ENCODE peak calls at places on chromosomes 6 and 20, in four cellular contexts. One of them, this sample, is unnamed.

GRCh38 chr20:50577175-50578018 is 67.2 kb downstream of the PTPN1 start:
- DNase-seq in aorta: no peak
- DNase-seq in uterus: no peak
- DNase-seq in colonic mucosa: peak
- DNase-seq in this sample: no peak

GRCh38 chr6:148317739-148318138 is 24.9 kb upstream of the SASH1 start:
- DNase-seq in aorta: no peak
- DNase-seq in uterus: no peak
- DNase-seq in colonic mucosa: no peak
- DNase-seq in this sample: no peak

GRCh38 chr6:21321076-21321475 is 272.5 kb upstream of the SOX4 start:
- DNase-seq in aorta: no peak
- DNase-seq in uterus: no peak
- DNase-seq in colonic mucosa: no peak
- DNase-seq in this sample: no peak

GRCh38 chr20:33866398-33867079 is 55.4 kb downstream of the CHMP4B start:
- DNase-seq in aorta: no peak
- DNase-seq in uterus: no peak
- DNase-seq in colonic mucosa: no peak
- DNase-seq in this sample: no peak

GRCh38 chr20:3785240-3786125 is 1.1 kb downstream of the CENPB start:
- DNase-seq in aorta: no peak
- DNase-seq in uterus: no peak
- DNase-seq in colonic mucosa: no peak
- DNase-seq in this sample: no peak

GRCh38 chr20:56429496-56429895 is 17.4 kb downstream of the CASS4 start:
- DNase-seq in aorta: no peak
- DNase-seq in uterus: no peak
- DNase-seq in colonic mucosa: no peak
- DNase-seq in this sample: no peak

GRCh38 chr6:119076173-119076965 is 2.1 kb downstream of the FAM184A start:
- DNase-seq in aorta: no peak
- DNase-seq in uterus: no peak
- DNase-seq in colonic mucosa: no peak
- DNase-seq in this sample: no peak

GRCh38 chr20:21498646-21499045 is 15.2 kb downstream of the NKX2-2 start:
- DNase-seq in aorta: no peak
- DNase-seq in uterus: no peak
- DNase-seq in colonic mucosa: no peak
- DNase-seq in this sample: no peak

GRCh38 chr20:11001767-11002540 is 328.2 kb upstream of the JAG1 start:
- DNase-seq in aorta: peak
- DNase-seq in uterus: no peak
- DNase-seq in colonic mucosa: no peak
- DNase-seq in this sample: peak

GRCh38 chr6:33904050-33904827 is 100.4 kb upstream of the MLN start:
- DNase-seq in aorta: peak
- DNase-seq in uterus: no peak
- DNase-seq in colonic mucosa: peak
- DNase-seq in this sample: no peak

GRCh38 chr6:33993091-33993490 is 152.8 kb downstream of the GRM4 start:
- DNase-seq in aorta: no peak
- DNase-seq in uterus: peak
- DNase-seq in colonic mucosa: no peak
- DNase-seq in this sample: no peak

GRCh38 chr6:137637161-137637560 is 143.0 kb upstream of the OLIG3 start:
- DNase-seq in aorta: no peak
- DNase-seq in uterus: no peak
- DNase-seq in colonic mucosa: no peak
- DNase-seq in this sample: peak

GRCh38 chr6:11921017-11921438 is 91.1 kb upstream of the HIVEP1 start:
- DNase-seq in aorta: peak
- DNase-seq in uterus: no peak
- DNase-seq in colonic mucosa: peak
- DNase-seq in this sample: peak

GRCh38 chr20:48524582-48524981 is 303.2 kb downstream of the PREX1 start:
- DNase-seq in aorta: no peak
- DNase-seq in uterus: no peak
- DNase-seq in colonic mucosa: no peak
- DNase-seq in this sample: no peak

GRCh38 chr6:135291288-135292116 is 110.4 kb downstream of the MYB start:
- DNase-seq in aorta: no peak
- DNase-seq in uterus: no peak
- DNase-seq in colonic mucosa: no peak
- DNase-seq in this sample: no peak

GRCh38 chr6:8108031-8108660 is 5.8 kb upstream of the EEF1E1 start:
- DNase-seq in aorta: no peak
- DNase-seq in uterus: no peak
- DNase-seq in colonic mucosa: no peak
- DNase-seq in this sample: peak

GRCh38 chr6:16236648-16237199 is 1.7 kb upstream of the GMPR start:
- DNase-seq in aorta: no peak
- DNase-seq in uterus: peak
- DNase-seq in colonic mucosa: peak
- DNase-seq in this sample: no peak

GRCh38 chr6:13404115-13404891 is 76.0 kb upstream of the TBC1D7 start:
- DNase-seq in aorta: no peak
- DNase-seq in uterus: no peak
- DNase-seq in colonic mucosa: no peak
- DNase-seq in this sample: no peak

GRCh38 chr20:63823691-63824311 is 7.3 kb downstream of the ZBTB46 start:
- DNase-seq in aorta: no peak
- DNase-seq in uterus: no peak
- DNase-seq in colonic mucosa: no peak
- DNase-seq in this sample: no peak

GRCh38 chr6:42375007-42375635 is 76.6 kb downstream of the TRERF1 start:
- DNase-seq in aorta: no peak
- DNase-seq in uterus: no peak
- DNase-seq in colonic mucosa: no peak
- DNase-seq in this sample: no peak

GRCh38 chr20:4471221-4471620 is 250.5 kb upstream of the PRND start:
- DNase-seq in aorta: no peak
- DNase-seq in uterus: no peak
- DNase-seq in colonic mucosa: no peak
- DNase-seq in this sample: no peak

GRCh38 chr6:157283330-157283898 is 39.9 kb downstream of the TMEM242 start:
- DNase-seq in aorta: peak
- DNase-seq in uterus: no peak
- DNase-seq in colonic mucosa: no peak
- DNase-seq in this sample: no peak

GRCh38 chr6:39113788-39114187 is 1.2 kb downstream of the SAYSD1 start:
- DNase-seq in aorta: no peak
- DNase-seq in uterus: no peak
- DNase-seq in colonic mucosa: no peak
- DNase-seq in this sample: no peak

GRCh38 chr20:34195355-34195754 is 45.9 kb upstream of the ASIP start:
- DNase-seq in aorta: no peak
- DNase-seq in uterus: no peak
- DNase-seq in colonic mucosa: no peak
- DNase-seq in this sample: no peak

GRCh38 chr6:49668083-49668511 is 31.5 kb upstream of the RHAG start:
- DNase-seq in aorta: no peak
- DNase-seq in uterus: no peak
- DNase-seq in colonic mucosa: no peak
- DNase-seq in this sample: no peak

GRCh38 chr6:125019873-125020272 is 57.6 kb downstream of the RNF217 start:
- DNase-seq in aorta: no peak
- DNase-seq in uterus: no peak
- DNase-seq in colonic mucosa: no peak
- DNase-seq in this sample: no peak

GRCh38 chr6:56490994-56491393 is 151.7 kb downstream of the DST start:
- DNase-seq in aorta: no peak
- DNase-seq in uterus: no peak
- DNase-seq in colonic mucosa: no peak
- DNase-seq in this sample: peak

GRCh38 chr6:128601060-128601459 is 80.7 kb upstream of the PTPRK start:
- DNase-seq in aorta: no peak
- DNase-seq in uterus: no peak
- DNase-seq in colonic mucosa: no peak
- DNase-seq in this sample: no peak

GRCh38 chr6:41636803-41637178 is 1.5 kb upstream of the MDFI start:
- DNase-seq in aorta: no peak
- DNase-seq in uterus: no peak
- DNase-seq in colonic mucosa: peak
- DNase-seq in this sample: no peak

GRCh38 chr20:7924692-7925091 is 15.6 kb downstream of the HAO1 start:
- DNase-seq in aorta: no peak
- DNase-seq in uterus: no peak
- DNase-seq in colonic mucosa: no peak
- DNase-seq in this sample: peak

GRCh38 chr6:148761532-148761951 is 14.7 kb downstream of the UST start:
- DNase-seq in aorta: no peak
- DNase-seq in uterus: no peak
- DNase-seq in colonic mucosa: no peak
- DNase-seq in this sample: no peak

GRCh38 chr6:118165500-118165899 is 258.4 kb downstream of the SLC35F1 start:
- DNase-seq in aorta: no peak
- DNase-seq in uterus: no peak
- DNase-seq in colonic mucosa: no peak
- DNase-seq in this sample: no peak

DNA sequence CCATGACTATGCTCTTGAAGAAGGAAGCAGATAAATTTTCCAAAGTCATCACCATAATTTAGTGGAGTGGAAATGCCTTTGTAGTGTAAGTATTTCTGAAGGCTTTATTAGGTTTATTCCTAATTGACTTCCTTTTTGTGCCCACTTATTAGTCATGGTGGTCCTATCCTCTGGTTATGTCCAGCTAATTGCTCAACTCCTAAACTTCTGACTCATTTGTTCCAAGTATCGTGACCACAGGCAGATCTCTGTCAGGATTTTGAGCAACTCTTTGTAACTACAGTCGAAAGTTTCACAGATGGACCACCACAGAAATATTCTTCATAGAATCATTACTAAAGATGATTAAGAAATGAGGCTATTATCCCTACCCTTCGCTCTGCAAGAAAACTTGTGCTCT is 315.6 kb upstream of the PTCHD4 start:
- DNase-seq in aorta: no peak
- DNase-seq in uterus: no peak
- DNase-seq in colonic mucosa: no peak
- DNase-seq in this sample: peak
- H3K4me3 ChIP-seq in aorta: no peak
- H3K4me3 ChIP-seq in uterus: no peak
- H3K4me3 ChIP-seq in colonic mucosa: no peak
- H3K4me3 ChIP-seq in this sample: no peak

GRCh38 chr6:28981833-28982475 is 23.2 kb downstream of the ZNF311 start:
- DNase-seq in aorta: peak
- DNase-seq in uterus: peak
- DNase-seq in colonic mucosa: peak
- DNase-seq in this sample: peak
- H3K4me3 ChIP-seq in aorta: peak
- H3K4me3 ChIP-seq in uterus: peak
- H3K4me3 ChIP-seq in colonic mucosa: peak
- H3K4me3 ChIP-seq in this sample: peak

DNA sequence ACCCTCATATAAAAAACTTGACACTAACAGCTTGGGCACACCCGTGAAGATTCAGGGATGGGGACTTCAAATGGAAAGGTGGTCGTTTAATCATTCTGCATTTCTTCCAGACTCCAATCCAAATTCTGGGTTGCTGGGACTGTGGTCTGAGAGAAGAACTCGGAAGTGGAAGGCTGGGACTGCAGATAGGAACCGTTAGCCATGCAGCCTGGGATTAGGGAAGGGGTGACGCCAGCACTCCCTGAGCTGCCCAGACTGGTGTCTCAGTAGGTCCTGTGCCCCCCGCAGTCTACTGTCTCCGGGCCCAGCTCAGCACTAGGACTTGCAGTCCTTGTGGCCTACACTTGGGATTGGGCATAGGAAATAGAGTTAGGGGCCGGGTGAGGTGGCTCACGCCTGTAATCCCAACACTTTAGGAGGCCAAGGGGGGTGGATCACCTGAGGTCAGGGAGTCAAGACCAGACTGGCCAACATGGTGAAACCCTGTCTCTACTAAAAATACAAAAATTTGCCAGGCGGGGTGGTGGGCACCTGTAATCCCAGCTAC is 511 bp upstream of the CLIC1 start:
- DNase-seq in aorta: no peak
- DNase-seq in uterus: peak
- DNase-seq in colonic mucosa: peak
- DNase-seq in this sample: no peak
- H3K4me3 ChIP-seq in aorta: peak
- H3K4me3 ChIP-seq in uterus: peak
- H3K4me3 ChIP-seq in colonic mucosa: peak
- H3K4me3 ChIP-seq in this sample: peak

GRCh38 chr20:60138263-60139127 is 180.3 kb downstream of the CDH26 start:
- DNase-seq in aorta: peak
- DNase-seq in uterus: peak
- DNase-seq in colonic mucosa: peak
- DNase-seq in this sample: no peak
- H3K4me3 ChIP-seq in aorta: no peak
- H3K4me3 ChIP-seq in uterus: peak
- H3K4me3 ChIP-seq in colonic mucosa: peak
- H3K4me3 ChIP-seq in this sample: peak

DNA sequence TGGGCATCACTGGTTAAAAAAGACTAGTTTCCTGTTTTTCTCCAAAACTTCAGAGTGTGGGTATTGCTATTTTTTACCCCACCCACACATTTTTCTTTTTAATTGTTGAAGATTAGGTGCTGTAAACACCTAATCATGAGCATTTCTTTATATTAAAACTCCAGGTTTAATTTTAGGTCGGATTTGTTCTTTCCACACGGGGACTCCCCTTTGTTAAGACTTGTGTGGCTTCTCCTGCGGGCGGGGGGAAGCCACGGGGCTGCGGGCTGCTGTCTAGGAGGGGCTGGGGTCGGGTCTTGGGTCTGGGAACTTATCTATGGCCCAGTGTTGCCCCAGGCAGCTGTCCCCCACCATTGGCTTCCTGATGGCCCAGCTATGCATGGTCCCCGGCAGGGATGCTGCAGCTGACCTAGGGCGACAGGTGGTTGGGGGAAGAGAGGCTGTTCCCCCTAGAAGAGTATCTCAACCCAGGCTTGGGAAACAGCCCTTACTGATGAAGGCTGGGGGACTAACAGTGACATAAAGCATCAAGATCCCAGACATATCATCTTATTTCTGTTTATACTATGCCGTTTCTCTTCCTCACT is 87.3 kb downstream of the HIVEP2 start:
- DNase-seq in aorta: no peak
- DNase-seq in uterus: no peak
- DNase-seq in colonic mucosa: no peak
- DNase-seq in this sample: no peak
- H3K4me3 ChIP-seq in aorta: no peak
- H3K4me3 ChIP-seq in uterus: no peak
- H3K4me3 ChIP-seq in colonic mucosa: no peak
- H3K4me3 ChIP-seq in this sample: no peak

GRCh38 chr6:53048431-53049195 is 16.6 kb upstream of the FBXO9 start:
- DNase-seq in aorta: no peak
- DNase-seq in uterus: no peak
- DNase-seq in colonic mucosa: no peak
- DNase-seq in this sample: peak
- H3K4me3 ChIP-seq in aorta: no peak
- H3K4me3 ChIP-seq in uterus: no peak
- H3K4me3 ChIP-seq in colonic mucosa: no peak
- H3K4me3 ChIP-seq in this sample: no peak

GRCh38 chr6:31304683-31305082 is 32.8 kb upstream of the HLA-C start:
- DNase-seq in aorta: peak
- DNase-seq in uterus: no peak
- DNase-seq in colonic mucosa: no peak
- DNase-seq in this sample: no peak
- H3K4me3 ChIP-seq in aorta: no peak
- H3K4me3 ChIP-seq in uterus: no peak
- H3K4me3 ChIP-seq in colonic mucosa: no peak
- H3K4me3 ChIP-seq in this sample: no peak

This sample was measured in skeletal muscle cell.